ENCODE peak calls at places on chromosomes 4 and X, in five cellular contexts. A is KG1, X is AG09319, W is NCI-H510A, D is NCI-H1092. J is an unnamed sample.

GRCh38 chr4:76738081-76738931 is 159.6 kb downstream of the SOWAHB start:
- DNase-seq in A (no peak), X (peak), W (no peak), D (no peak), J (no peak)

GRCh38 chr4:170497105-170497504 is 407.3 kb upstream of the AADAT start:
- DNase-seq in A (no peak), X (no peak), W (peak), D (no peak), J (no peak)

GRCh38 chr4:109462802-109463201 is 29.2 kb downstream of the SEC24B start:
- DNase-seq in A (no peak), X (no peak), W (no peak), D (no peak), J (no peak)

GRCh38 chr4:145829629-145830395 is 108.8 kb downstream of the ZNF827 start:
- DNase-seq in A (no peak), X (no peak), W (no peak), D (no peak), J (no peak)

GRCh38 chrX:49001521-49002090 is 458 bp downstream of the GRIPAP1 start:
- DNase-seq in A (no peak), X (no peak), W (peak), D (peak), J (peak)

GRCh38 chrX:13892856-13893255 is 76.0 kb upstream of the GPM6B start:
- DNase-seq in A (no peak), X (no peak), W (no peak), D (no peak), J (no peak)

GRCh38 chrX:109475174-109475891 is 6.6 kb downstream of the GUCY2F start:
- DNase-seq in A (no peak), X (no peak), W (peak), D (no peak), J (peak)

GRCh38 chrX:110403839-110404238 is 45.2 kb downstream of the RTL9 start:
- DNase-seq in A (no peak), X (no peak), W (no peak), D (no peak), J (no peak)

GRCh38 chr4:153409924-153410501 is 56.1 kb upstream of the TMEM131L start:
- DNase-seq in A (no peak), X (no peak), W (no peak), D (no peak), J (no peak)

GRCh38 chr4:69836321-69836720 is 23.6 kb downstream of the SULT1E1 start:
- DNase-seq in A (no peak), X (no peak), W (no peak), D (no peak), J (no peak)

GRCh38 chr4:84971319-84971932 is 4.9 kb upstream of the WDFY3 start:
- DNase-seq in A (peak), X (peak), W (peak), D (no peak), J (peak)

GRCh38 chrX:85851418-85851817 is 195.9 kb downstream of the CHM start:
- DNase-seq in A (no peak), X (no peak), W (no peak), D (no peak), J (peak)

GRCh38 chr4:140926672-140927071 is 170.5 kb upstream of the TBC1D9 start:
- DNase-seq in A (no peak), X (no peak), W (no peak), D (no peak), J (peak)

GRCh38 chrX:3697701-3698279 is 15.7 kb downstream of the PRKX start:
- DNase-seq in A (no peak), X (no peak), W (no peak), D (peak), J (peak)

GRCh38 chr4:3683077-3683743 is 83.0 kb upstream of the ADRA2C start:
- DNase-seq in A (no peak), X (no peak), W (no peak), D (no peak), J (no peak)